ENCODE peak calls at places on chromosomes 2 and 18, in eight cellular contexts. One of them, this sample, is unnamed.

GRCh38 chr18:24991220-24991575 is 360.8 kb downstream of the ZNF521 start:
- DNase-seq in activated T-cell treated with anti-CD3 and anti-CD28 coated beads for 24 hours: no peak
- DNase-seq in SIG-M5: no peak
- DNase-seq in nephron progenitor cell: no peak
- DNase-seq in prostate gland: no peak
- DNase-seq in GM10248: no peak
- DNase-seq in HT1080: no peak
- DNase-seq in right cardiac atrium: peak
- DNase-seq in this sample: no peak

GRCh38 chr2:3309496-3310355 is 67.9 kb downstream of the EIPR1 start:
- DNase-seq in activated T-cell treated with anti-CD3 and anti-CD28 coated beads for 24 hours: no peak
- DNase-seq in SIG-M5: no peak
- DNase-seq in nephron progenitor cell: no peak
- DNase-seq in prostate gland: no peak
- DNase-seq in GM10248: no peak
- DNase-seq in HT1080: no peak
- DNase-seq in right cardiac atrium: no peak
- DNase-seq in this sample: peak

GRCh38 chr2:160399880-160400279 is 93.7 kb downstream of the RBMS1 start:
- DNase-seq in activated T-cell treated with anti-CD3 and anti-CD28 coated beads for 24 hours: no peak
- DNase-seq in SIG-M5: no peak
- DNase-seq in nephron progenitor cell: no peak
- DNase-seq in prostate gland: no peak
- DNase-seq in GM10248: no peak
- DNase-seq in HT1080: no peak
- DNase-seq in right cardiac atrium: no peak
- DNase-seq in this sample: no peak

GRCh38 chr2:715847-716573 is 38.8 kb upstream of the TMEM18 start:
- DNase-seq in activated T-cell treated with anti-CD3 and anti-CD28 coated beads for 24 hours: no peak
- DNase-seq in SIG-M5: no peak
- DNase-seq in nephron progenitor cell: no peak
- DNase-seq in prostate gland: no peak
- DNase-seq in GM10248: no peak
- DNase-seq in HT1080: no peak
- DNase-seq in right cardiac atrium: no peak
- DNase-seq in this sample: peak

GRCh38 chr18:48715651-48716354 is 177.0 kb downstream of the CTIF start:
- DNase-seq in activated T-cell treated with anti-CD3 and anti-CD28 coated beads for 24 hours: no peak
- DNase-seq in SIG-M5: peak
- DNase-seq in nephron progenitor cell: no peak
- DNase-seq in prostate gland: no peak
- DNase-seq in GM10248: peak
- DNase-seq in HT1080: no peak
- DNase-seq in right cardiac atrium: peak
- DNase-seq in this sample: no peak

GRCh38 chr2:161415467-161416293 is 417 bp upstream of the TBR1 start:
- DNase-seq in activated T-cell treated with anti-CD3 and anti-CD28 coated beads for 24 hours: no peak
- DNase-seq in SIG-M5: no peak
- DNase-seq in nephron progenitor cell: peak
- DNase-seq in prostate gland: no peak
- DNase-seq in GM10248: peak
- DNase-seq in HT1080: no peak
- DNase-seq in right cardiac atrium: no peak
- DNase-seq in this sample: no peak

GRCh38 chr2:128279786-128280701 is 38.6 kb downstream of the HS6ST1 start:
- DNase-seq in activated T-cell treated with anti-CD3 and anti-CD28 coated beads for 24 hours: no peak
- DNase-seq in SIG-M5: no peak
- DNase-seq in nephron progenitor cell: no peak
- DNase-seq in prostate gland: no peak
- DNase-seq in GM10248: no peak
- DNase-seq in HT1080: no peak
- DNase-seq in right cardiac atrium: peak
- DNase-seq in this sample: peak

GRCh38 chr2:106719222-106719621 is 166.7 kb downstream of the ST6GAL2 start:
- DNase-seq in activated T-cell treated with anti-CD3 and anti-CD28 coated beads for 24 hours: no peak
- DNase-seq in SIG-M5: no peak
- DNase-seq in nephron progenitor cell: no peak
- DNase-seq in prostate gland: no peak
- DNase-seq in GM10248: no peak
- DNase-seq in HT1080: no peak
- DNase-seq in right cardiac atrium: no peak
- DNase-seq in this sample: no peak

GRCh38 chr18:67519582-67519981 is 3.1 kb upstream of the DSEL start:
- DNase-seq in activated T-cell treated with anti-CD3 and anti-CD28 coated beads for 24 hours: no peak
- DNase-seq in SIG-M5: no peak
- DNase-seq in nephron progenitor cell: no peak
- DNase-seq in prostate gland: no peak
- DNase-seq in GM10248: no peak
- DNase-seq in HT1080: no peak
- DNase-seq in right cardiac atrium: no peak
- DNase-seq in this sample: no peak

GRCh38 chr2:170873035-170873692 is 55.9 kb upstream of the GORASP2 start:
- DNase-seq in activated T-cell treated with anti-CD3 and anti-CD28 coated beads for 24 hours: peak
- DNase-seq in SIG-M5: no peak
- DNase-seq in nephron progenitor cell: peak
- DNase-seq in prostate gland: peak
- DNase-seq in GM10248: peak
- DNase-seq in HT1080: peak
- DNase-seq in right cardiac atrium: peak
- DNase-seq in this sample: peak

GRCh38 chr18:45677408-45677807 is 46.6 kb upstream of the SLC14A1 start:
- DNase-seq in activated T-cell treated with anti-CD3 and anti-CD28 coated beads for 24 hours: no peak
- DNase-seq in SIG-M5: no peak
- DNase-seq in nephron progenitor cell: no peak
- DNase-seq in prostate gland: no peak
- DNase-seq in GM10248: no peak
- DNase-seq in HT1080: no peak
- DNase-seq in right cardiac atrium: no peak
- DNase-seq in this sample: no peak

GRCh38 chr2:140586379-140586778 is 1544.4 kb downstream of the LRP1B start:
- DNase-seq in activated T-cell treated with anti-CD3 and anti-CD28 coated beads for 24 hours: no peak
- DNase-seq in SIG-M5: no peak
- DNase-seq in nephron progenitor cell: peak
- DNase-seq in prostate gland: no peak
- DNase-seq in GM10248: peak
- DNase-seq in HT1080: peak
- DNase-seq in right cardiac atrium: no peak
- DNase-seq in this sample: peak